ENCODE peak calls at places on chromosome 1, in ten cellular contexts. One of them, this sample, is unnamed.

GRCh38 chr1:201119206-201119814 is 7.1 kb upstream of the CACNA1S start:
- DNase-seq in ELR: peak
- DNase-seq in stimulated activated CD8-positive, alpha-beta memory T cell treated with anti-CD3 and anti-CD28 coated beads, Interleukin-2, amount 100 ng/mL, for 1 hour: no peak
- DNase-seq in fibroblast of lung: peak
- DNase-seq in stimulated activated CD4-positive, alpha-beta T cell treated with anti-CD3 and anti-CD28 coated beads, TNF-alpha, amount 100 ng/mL, for 1 hour: no peak
- DNase-seq in effector CD4-positive, alpha-beta T cell: peak
- DNase-seq in Right ventricle myocardium inferior: peak
- DNase-seq in mucosa of gallbladder: peak
- DNase-seq in left colon: no peak
- DNase-seq in aorta: no peak
- DNase-seq in this sample: no peak

GRCh38 chr1:39173119-39173994 is 31.1 kb upstream of the MACF1 start:
- DNase-seq in stimulated activated CD4-positive, alpha-beta T cell treated with anti-CD3 and anti-CD28 coated beads, TNF-alpha, amount 100 ng/mL, for 1 hour: no peak
- DNase-seq in mucosa of gallbladder: no peak
- DNase-seq in left colon: no peak
- DNase-seq in Right ventricle myocardium inferior: no peak
- DNase-seq in effector CD4-positive, alpha-beta T cell: no peak
- DNase-seq in fibroblast of lung: no peak
- DNase-seq in aorta: no peak
- DNase-seq in ELR: no peak
- DNase-seq in stimulated activated CD8-positive, alpha-beta memory T cell treated with anti-CD3 and anti-CD28 coated beads, Interleukin-2, amount 100 ng/mL, for 1 hour: no peak
- DNase-seq in this sample: no peak

GRCh38 chr1:183583466-183583865 is 6.8 kb downstream of the NCF2 start:
- DNase-seq in ELR: peak
- DNase-seq in mucosa of gallbladder: no peak
- DNase-seq in aorta: no peak
- DNase-seq in effector CD4-positive, alpha-beta T cell: no peak
- DNase-seq in stimulated activated CD4-positive, alpha-beta T cell treated with anti-CD3 and anti-CD28 coated beads, TNF-alpha, amount 100 ng/mL, for 1 hour: no peak
- DNase-seq in stimulated activated CD8-positive, alpha-beta memory T cell treated with anti-CD3 and anti-CD28 coated beads, Interleukin-2, amount 100 ng/mL, for 1 hour: no peak
- DNase-seq in fibroblast of lung: peak
- DNase-seq in Right ventricle myocardium inferior: no peak
- DNase-seq in left colon: no peak
- DNase-seq in this sample: no peak

GRCh38 chr1:76314730-76315129 is 240.2 kb downstream of the ST6GALNAC3 start:
- DNase-seq in stimulated activated CD4-positive, alpha-beta T cell treated with anti-CD3 and anti-CD28 coated beads, TNF-alpha, amount 100 ng/mL, for 1 hour: no peak
- DNase-seq in mucosa of gallbladder: no peak
- DNase-seq in effector CD4-positive, alpha-beta T cell: no peak
- DNase-seq in fibroblast of lung: no peak
- DNase-seq in Right ventricle myocardium inferior: no peak
- DNase-seq in aorta: no peak
- DNase-seq in stimulated activated CD8-positive, alpha-beta memory T cell treated with anti-CD3 and anti-CD28 coated beads, Interleukin-2, amount 100 ng/mL, for 1 hour: no peak
- DNase-seq in ELR: no peak
- DNase-seq in left colon: no peak
- DNase-seq in this sample: no peak

GRCh38 chr1:12336436-12336835 is 106.6 kb downstream of the VPS13D start:
- DNase-seq in effector CD4-positive, alpha-beta T cell: no peak
- DNase-seq in left colon: no peak
- DNase-seq in mucosa of gallbladder: no peak
- DNase-seq in ELR: no peak
- DNase-seq in stimulated activated CD4-positive, alpha-beta T cell treated with anti-CD3 and anti-CD28 coated beads, TNF-alpha, amount 100 ng/mL, for 1 hour: no peak
- DNase-seq in stimulated activated CD8-positive, alpha-beta memory T cell treated with anti-CD3 and anti-CD28 coated beads, Interleukin-2, amount 100 ng/mL, for 1 hour: no peak
- DNase-seq in aorta: no peak
- DNase-seq in fibroblast of lung: peak
- DNase-seq in Right ventricle myocardium inferior: no peak
- DNase-seq in this sample: no peak

GRCh38 chr1:221723918-221724263 is 18.0 kb downstream of the DUSP10 start:
- DNase-seq in effector CD4-positive, alpha-beta T cell: no peak
- DNase-seq in stimulated activated CD8-positive, alpha-beta memory T cell treated with anti-CD3 and anti-CD28 coated beads, Interleukin-2, amount 100 ng/mL, for 1 hour: no peak
- DNase-seq in Right ventricle myocardium inferior: no peak
- DNase-seq in aorta: no peak
- DNase-seq in stimulated activated CD4-positive, alpha-beta T cell treated with anti-CD3 and anti-CD28 coated beads, TNF-alpha, amount 100 ng/mL, for 1 hour: no peak
- DNase-seq in ELR: peak
- DNase-seq in fibroblast of lung: no peak
- DNase-seq in mucosa of gallbladder: no peak
- DNase-seq in left colon: no peak
- DNase-seq in this sample: no peak

GRCh38 chr1:158087320-158087927 is 93.3 kb upstream of the CD1D start:
- DNase-seq in aorta: no peak
- DNase-seq in left colon: no peak
- DNase-seq in stimulated activated CD8-positive, alpha-beta memory T cell treated with anti-CD3 and anti-CD28 coated beads, Interleukin-2, amount 100 ng/mL, for 1 hour: no peak
- DNase-seq in Right ventricle myocardium inferior: no peak
- DNase-seq in effector CD4-positive, alpha-beta T cell: no peak
- DNase-seq in ELR: peak
- DNase-seq in mucosa of gallbladder: peak
- DNase-seq in fibroblast of lung: peak
- DNase-seq in stimulated activated CD4-positive, alpha-beta T cell treated with anti-CD3 and anti-CD28 coated beads, TNF-alpha, amount 100 ng/mL, for 1 hour: no peak
- DNase-seq in this sample: peak

GRCh38 chr1:206766251-206766856 is 4.2 kb upstream of the IL19 start:
- DNase-seq in stimulated activated CD8-positive, alpha-beta memory T cell treated with anti-CD3 and anti-CD28 coated beads, Interleukin-2, amount 100 ng/mL, for 1 hour: peak
- DNase-seq in stimulated activated CD4-positive, alpha-beta T cell treated with anti-CD3 and anti-CD28 coated beads, TNF-alpha, amount 100 ng/mL, for 1 hour: peak
- DNase-seq in ELR: peak
- DNase-seq in mucosa of gallbladder: peak
- DNase-seq in aorta: peak
- DNase-seq in fibroblast of lung: peak
- DNase-seq in left colon: peak
- DNase-seq in Right ventricle myocardium inferior: peak
- DNase-seq in effector CD4-positive, alpha-beta T cell: peak
- DNase-seq in this sample: peak

GRCh38 chr1:99181892-99182291 is 82.4 kb upstream of the PLPPR4 start:
- DNase-seq in left colon: no peak
- DNase-seq in aorta: no peak
- DNase-seq in ELR: no peak
- DNase-seq in mucosa of gallbladder: no peak
- DNase-seq in stimulated activated CD8-positive, alpha-beta memory T cell treated with anti-CD3 and anti-CD28 coated beads, Interleukin-2, amount 100 ng/mL, for 1 hour: no peak
- DNase-seq in effector CD4-positive, alpha-beta T cell: no peak
- DNase-seq in Right ventricle myocardium inferior: no peak
- DNase-seq in fibroblast of lung: peak
- DNase-seq in stimulated activated CD4-positive, alpha-beta T cell treated with anti-CD3 and anti-CD28 coated beads, TNF-alpha, amount 100 ng/mL, for 1 hour: no peak
- DNase-seq in this sample: no peak

GRCh38 chr1:117964290-117965038 is 34.9 kb downstream of the WDR3 start:
- DNase-seq in stimulated activated CD4-positive, alpha-beta T cell treated with anti-CD3 and anti-CD28 coated beads, TNF-alpha, amount 100 ng/mL, for 1 hour: no peak
- DNase-seq in stimulated activated CD8-positive, alpha-beta memory T cell treated with anti-CD3 and anti-CD28 coated beads, Interleukin-2, amount 100 ng/mL, for 1 hour: no peak
- DNase-seq in left colon: no peak
- DNase-seq in aorta: no peak
- DNase-seq in Right ventricle myocardium inferior: no peak
- DNase-seq in fibroblast of lung: no peak
- DNase-seq in effector CD4-positive, alpha-beta T cell: no peak
- DNase-seq in mucosa of gallbladder: no peak
- DNase-seq in ELR: no peak
- DNase-seq in this sample: no peak

GRCh38 chr1:185291647-185292046 is 25.4 kb downstream of the IVNS1ABP start:
- DNase-seq in ELR: no peak
- DNase-seq in stimulated activated CD8-positive, alpha-beta memory T cell treated with anti-CD3 and anti-CD28 coated beads, Interleukin-2, amount 100 ng/mL, for 1 hour: no peak
- DNase-seq in mucosa of gallbladder: no peak
- DNase-seq in left colon: no peak
- DNase-seq in effector CD4-positive, alpha-beta T cell: no peak
- DNase-seq in aorta: no peak
- DNase-seq in Right ventricle myocardium inferior: no peak
- DNase-seq in stimulated activated CD4-positive, alpha-beta T cell treated with anti-CD3 and anti-CD28 coated beads, TNF-alpha, amount 100 ng/mL, for 1 hour: no peak
- DNase-seq in fibroblast of lung: no peak
- DNase-seq in this sample: no peak

GRCh38 chr1:55640708-55641473 is 425.7 kb upstream of the USP24 start:
- DNase-seq in left colon: peak
- DNase-seq in effector CD4-positive, alpha-beta T cell: no peak
- DNase-seq in stimulated activated CD8-positive, alpha-beta memory T cell treated with anti-CD3 and anti-CD28 coated beads, Interleukin-2, amount 100 ng/mL, for 1 hour: no peak
- DNase-seq in Right ventricle myocardium inferior: peak
- DNase-seq in fibroblast of lung: peak
- DNase-seq in ELR: peak
- DNase-seq in stimulated activated CD4-positive, alpha-beta T cell treated with anti-CD3 and anti-CD28 coated beads, TNF-alpha, amount 100 ng/mL, for 1 hour: no peak
- DNase-seq in mucosa of gallbladder: peak
- DNase-seq in aorta: peak
- DNase-seq in this sample: peak

GRCh38 chr1:73943270-73943669 is 254.7 kb downstream of the LRRIQ3 start:
- DNase-seq in stimulated activated CD8-positive, alpha-beta memory T cell treated with anti-CD3 and anti-CD28 coated beads, Interleukin-2, amount 100 ng/mL, for 1 hour: no peak
- DNase-seq in effector CD4-positive, alpha-beta T cell: no peak
- DNase-seq in ELR: peak
- DNase-seq in left colon: no peak
- DNase-seq in aorta: no peak
- DNase-seq in mucosa of gallbladder: no peak
- DNase-seq in stimulated activated CD4-positive, alpha-beta T cell treated with anti-CD3 and anti-CD28 coated beads, TNF-alpha, amount 100 ng/mL, for 1 hour: no peak
- DNase-seq in Right ventricle myocardium inferior: no peak
- DNase-seq in fibroblast of lung: no peak
- DNase-seq in this sample: no peak

GRCh38 chr1:89910780-89911179 is 84.1 kb upstream of the ZNF326 start:
- DNase-seq in mucosa of gallbladder: no peak
- DNase-seq in ELR: peak
- DNase-seq in stimulated activated CD8-positive, alpha-beta memory T cell treated with anti-CD3 and anti-CD28 coated beads, Interleukin-2, amount 100 ng/mL, for 1 hour: no peak
- DNase-seq in effector CD4-positive, alpha-beta T cell: no peak
- DNase-seq in Right ventricle myocardium inferior: no peak
- DNase-seq in aorta: no peak
- DNase-seq in stimulated activated CD4-positive, alpha-beta T cell treated with anti-CD3 and anti-CD28 coated beads, TNF-alpha, amount 100 ng/mL, for 1 hour: no peak
- DNase-seq in fibroblast of lung: peak
- DNase-seq in left colon: no peak
- DNase-seq in this sample: no peak

GRCh38 chr1:47031585-47031984 is 8.1 kb downstream of the CYP4X1 start:
- DNase-seq in stimulated activated CD8-positive, alpha-beta memory T cell treated with anti-CD3 and anti-CD28 coated beads, Interleukin-2, amount 100 ng/mL, for 1 hour: no peak
- DNase-seq in left colon: no peak
- DNase-seq in mucosa of gallbladder: no peak
- DNase-seq in Right ventricle myocardium inferior: no peak
- DNase-seq in aorta: no peak
- DNase-seq in stimulated activated CD4-positive, alpha-beta T cell treated with anti-CD3 and anti-CD28 coated beads, TNF-alpha, amount 100 ng/mL, for 1 hour: no peak
- DNase-seq in ELR: no peak
- DNase-seq in fibroblast of lung: no peak
- DNase-seq in effector CD4-positive, alpha-beta T cell: no peak
- DNase-seq in this sample: no peak

GRCh38 chr1:180691322-180691721 is 59.5 kb downstream of the XPR1 start:
- DNase-seq in left colon: no peak
- DNase-seq in ELR: no peak
- DNase-seq in mucosa of gallbladder: no peak
- DNase-seq in aorta: no peak
- DNase-seq in stimulated activated CD8-positive, alpha-beta memory T cell treated with anti-CD3 and anti-CD28 coated beads, Interleukin-2, amount 100 ng/mL, for 1 hour: no peak
- DNase-seq in fibroblast of lung: no peak
- DNase-seq in effector CD4-positive, alpha-beta T cell: no peak
- DNase-seq in stimulated activated CD4-positive, alpha-beta T cell treated with anti-CD3 and anti-CD28 coated beads, TNF-alpha, amount 100 ng/mL, for 1 hour: no peak
- DNase-seq in Right ventricle myocardium inferior: no peak
- DNase-seq in this sample: no peak

GRCh38 chr1:65323246-65323645 is 13.9 kb downstream of the DNAJC6 start:
- DNase-seq in stimulated activated CD4-positive, alpha-beta T cell treated with anti-CD3 and anti-CD28 coated beads, TNF-alpha, amount 100 ng/mL, for 1 hour: no peak
- DNase-seq in aorta: no peak
- DNase-seq in fibroblast of lung: no peak
- DNase-seq in ELR: peak
- DNase-seq in left colon: no peak
- DNase-seq in stimulated activated CD8-positive, alpha-beta memory T cell treated with anti-CD3 and anti-CD28 coated beads, Interleukin-2, amount 100 ng/mL, for 1 hour: no peak
- DNase-seq in effector CD4-positive, alpha-beta T cell: no peak
- DNase-seq in mucosa of gallbladder: no peak
- DNase-seq in Right ventricle myocardium inferior: no peak
- DNase-seq in this sample: no peak

GRCh38 chr1:32816676-32817158 is 441 bp downstream of the YARS1 start:
- DNase-seq in mucosa of gallbladder: no peak
- DNase-seq in ELR: peak
- DNase-seq in left colon: peak
- DNase-seq in aorta: no peak
- DNase-seq in stimulated activated CD8-positive, alpha-beta memory T cell treated with anti-CD3 and anti-CD28 coated beads, Interleukin-2, amount 100 ng/mL, for 1 hour: no peak
- DNase-seq in stimulated activated CD4-positive, alpha-beta T cell treated with anti-CD3 and anti-CD28 coated beads, TNF-alpha, amount 100 ng/mL, for 1 hour: no peak
- DNase-seq in fibroblast of lung: peak
- DNase-seq in Right ventricle myocardium inferior: no peak
- DNase-seq in effector CD4-positive, alpha-beta T cell: peak
- DNase-seq in this sample: peak

GRCh38 chr1:76425843-76426145 is 351.2 kb downstream of the ST6GALNAC3 start:
- DNase-seq in Right ventricle myocardium inferior: no peak
- DNase-seq in left colon: no peak
- DNase-seq in aorta: no peak
- DNase-seq in stimulated activated CD8-positive, alpha-beta memory T cell treated with anti-CD3 and anti-CD28 coated beads, Interleukin-2, amount 100 ng/mL, for 1 hour: no peak
- DNase-seq in ELR: peak
- DNase-seq in fibroblast of lung: peak
- DNase-seq in stimulated activated CD4-positive, alpha-beta T cell treated with anti-CD3 and anti-CD28 coated beads, TNF-alpha, amount 100 ng/mL, for 1 hour: no peak
- DNase-seq in mucosa of gallbladder: no peak
- DNase-seq in effector CD4-positive, alpha-beta T cell: no peak
- DNase-seq in this sample: no peak

GRCh38 chr1:54332781-54333585 is 73.2 kb downstream of the SSBP3 start:
- DNase-seq in left colon: no peak
- DNase-seq in mucosa of gallbladder: no peak
- DNase-seq in effector CD4-positive, alpha-beta T cell: no peak
- DNase-seq in fibroblast of lung: no peak
- DNase-seq in stimulated activated CD4-positive, alpha-beta T cell treated with anti-CD3 and anti-CD28 coated beads, TNF-alpha, amount 100 ng/mL, for 1 hour: no peak
- DNase-seq in stimulated activated CD8-positive, alpha-beta memory T cell treated with anti-CD3 and anti-CD28 coated beads, Interleukin-2, amount 100 ng/mL, for 1 hour: no peak
- DNase-seq in Right ventricle myocardium inferior: peak
- DNase-seq in aorta: no peak
- DNase-seq in ELR: no peak
- DNase-seq in this sample: no peak

GRCh38 chr1:200453544-200453905 is 43.7 kb upstream of the ZNF281 start:
- DNase-seq in stimulated activated CD8-positive, alpha-beta memory T cell treated with anti-CD3 and anti-CD28 coated beads, Interleukin-2, amount 100 ng/mL, for 1 hour: no peak
- DNase-seq in mucosa of gallbladder: no peak
- DNase-seq in aorta: no peak
- DNase-seq in left colon: no peak
- DNase-seq in effector CD4-positive, alpha-beta T cell: no peak
- DNase-seq in stimulated activated CD4-positive, alpha-beta T cell treated with anti-CD3 and anti-CD28 coated beads, TNF-alpha, amount 100 ng/mL, for 1 hour: no peak
- DNase-seq in Right ventricle myocardium inferior: no peak
- DNase-seq in ELR: no peak
- DNase-seq in fibroblast of lung: peak
- DNase-seq in this sample: no peak